ENCODE peak calls at places on chromosomes 13 and 19, in seven cellular contexts. W, D, A, M, X, T and I are unnamed samples.

GRCh38 chr13:75415720-75416119 is 66.2 kb downstream of the TBC1D4 start:
- DNase-seq in A (no peak), X (no peak), W (no peak), D (peak), T (no peak), M (no peak), I (peak)

GRCh38 chr13:94829801-94830200 is 117.5 kb upstream of the SOX21 start:
- DNase-seq in X (no peak), W (peak), T (no peak), M (no peak), A (no peak), D (no peak), I (no peak)

GRCh38 chr13:22800726-22801401 is 379.9 kb upstream of the SGCG start:
- DNase-seq in M (peak), W (no peak), D (peak), A (no peak), T (no peak), X (no peak), I (peak)

GRCh38 chr19:46610851-46611770 is 10.0 kb downstream of the CALM3 start:
- DNase-seq in X (no peak), W (no peak), D (no peak), M (no peak), T (no peak), A (no peak), I (no peak)

GRCh38 chr13:94073006-94073744 is 406.3 kb downstream of the DCT start:
- DNase-seq in D (peak), T (peak), M (no peak), W (no peak), A (no peak), X (no peak), I (peak)

GRCh38 chr19:35117791-35118190 is 2.2 kb downstream of the FXYD3 start:
- DNase-seq in D (no peak), M (no peak), X (no peak), W (no peak), A (no peak), T (no peak), I (no peak)

GRCh38 chr13:49240017-49240416 is 7.7 kb upstream of the CDADC1 start:
- DNase-seq in A (no peak), W (peak), M (no peak), T (no peak), X (no peak), D (peak), I (peak)

GRCh38 chr19:52809801-52810200 is 11.6 kb downstream of the ZNF28 start:
- DNase-seq in W (no peak), A (no peak), X (no peak), D (no peak), T (no peak), M (no peak), I (no peak)

GRCh38 chr19:10430505-10431253 is 10.3 kb downstream of the PDE4A start:
- DNase-seq in W (no peak), A (no peak), X (no peak), T (no peak), D (peak), M (no peak), I (no peak)

GRCh38 chr19:13774217-13775191 is at the start of gene C19orf53:
- DNase-seq in T (peak), A (peak), D (peak), W (peak), M (peak), X (peak), I (peak)

GRCh38 chr19:18852634-18853033 is 20.9 kb downstream of the UPF1 start:
- DNase-seq in X (no peak), M (no peak), W (no peak), D (no peak), A (no peak), T (no peak), I (no peak)

GRCh38 chr13:93984876-93985275 is 494.6 kb downstream of the DCT start:
- DNase-seq in T (no peak), W (no peak), A (no peak), D (no peak), M (no peak), X (no peak), I (no peak)

GRCh38 chr19:10214784-10215183 is 16.3 kb downstream of the S1PR2 start:
- DNase-seq in T (no peak), W (no peak), A (no peak), D (peak), X (no peak), M (no peak), I (peak)

GRCh38 chr13:110266983-110267382 is 40.0 kb downstream of the COL4A1 start:
- DNase-seq in M (no peak), A (no peak), X (peak), T (no peak), D (no peak), W (no peak), I (no peak)

GRCh38 chr13:103067751-103068563 is 1.7 kb upstream of the SLC10A2 start:
- DNase-seq in D (no peak), M (no peak), W (no peak), T (peak), A (no peak), X (no peak), I (no peak)

GRCh38 chr19:38266070-38266469 is 1.7 kb downstream of the SPINT2 start:
- DNase-seq in W (peak), T (no peak), A (no peak), X (no peak), M (no peak), D (no peak), I (peak)

GRCh38 chr13:39269411-39269810 is 231.2 kb downstream of the NHLRC3 start:
- DNase-seq in W (no peak), T (no peak), A (no peak), M (no peak), D (no peak), X (no peak), I (no peak)

GRCh38 chr13:76350399-76350798 is 535.8 kb downstream of the KCTD12 start:
- DNase-seq in M (no peak), D (peak), A (no peak), T (no peak), X (no peak), W (no peak), I (peak)

GRCh38 chr19:33644284-33644836 is 22.6 kb downstream of the CHST8 start:
- DNase-seq in X (no peak), A (no peak), T (no peak), W (no peak), D (no peak), M (no peak), I (no peak)

GRCh38 chr19:10805758-10806247 is 30.2 kb downstream of the TMED1 start:
- DNase-seq in M (peak), T (no peak), W (no peak), D (no peak), X (no peak), A (no peak), I (no peak)

GRCh38 chr13:47332149-47332548 is 435.3 kb upstream of the HTR2A start:
- DNase-seq in D (no peak), M (no peak), W (no peak), X (no peak), A (no peak), T (no peak), I (no peak)

GRCh38 chr19:4233282-4233853 is 4.0 kb downstream of the EBI3 start:
- DNase-seq in M (no peak), T (peak), D (peak), A (peak), W (peak), X (peak), I (no peak)